ENCODE peak calls at places on chromosomes 3 and 15, in seven cellular contexts. A is KG1; U is stimulated activated CD4-positive, alpha-beta T cell treated with anti-CD3 and anti-CD28 coated beads, Interleukin-12 subunit alpha, Interleukin-12 subunit beta, amount 100 ng/mL, for 4 hours; W is CD4-positive, alpha-beta memory T cell; G is iPS-NIHi11; Z is stimulated activated CD8-positive, alpha-beta memory T cell treated with anti-CD3 and anti-CD28 coated beads, Interleukin-15, amount 100 ng/mL, for 1 hour; H is amygdala. T is an unnamed sample.

GRCh38 chr15:101115887-101116680 is 135.8 kb downstream of the CHSY1 start:
- DNase-seq in A (no peak), U (no peak), W (no peak), G (no peak), Z (no peak), H (peak; percentile 40), T (no peak)

GRCh38 chr3:39467394-39468107 is at the start of gene MOBP:
- DNase-seq in A (no peak), U (no peak), W (no peak), G (no peak), Z (no peak), H (no peak), T (no peak)

GRCh38 chr3:76679510-76679909 is 360.4 kb upstream of the ROBO2 start:
- DNase-seq in A (no peak), U (no peak), W (no peak), G (no peak), Z (no peak), H (no peak), T (no peak)

GRCh38 chr15:89672221-89673161 is 6.7 kb downstream of the PLIN1 start:
- DNase-seq in A (no peak), U (no peak), W (no peak), G (no peak), Z (no peak), H (peak; percentile 16), T (no peak)

GRCh38 chr3:49519266-49519665 is 35.0 kb upstream of the BSN start:
- DNase-seq in A (no peak), U (no peak), W (no peak), G (no peak), Z (no peak), H (peak; percentile 84), T (no peak)

GRCh38 chr3:60079076-60079475 is 1029.3 kb upstream of the CFAP20DC start:
- DNase-seq in A (no peak), U (peak; percentile 16), W (peak; percentile 24), G (peak; percentile 36), Z (no peak), H (no peak), T (no peak)

GRCh38 chr3:157840513-157840912 is 265.7 kb downstream of the SHOX2 start:
- DNase-seq in A (no peak), U (no peak), W (no peak), G (no peak), Z (no peak), H (no peak), T (no peak)

GRCh38 chr15:74497584-74497983 is 36.6 kb upstream of the UBL7 start:
- DNase-seq in A (no peak), U (no peak), W (no peak), G (no peak), Z (no peak), H (no peak), T (no peak)

GRCh38 chr3:113166719-113167492 is 44.5 kb upstream of the BOC start:
- DNase-seq in A (no peak), U (no peak), W (no peak), G (peak; percentile 48), Z (no peak), H (peak; percentile 49), T (no peak)

GRCh38 chr15:89893027-89893426 is 767 bp downstream of the AP3S2 start:
- DNase-seq in A (no peak), U (no peak), W (no peak), G (no peak), Z (no peak), H (no peak), T (peak; percentile 5)

GRCh38 chr3:114863848-114864247 is 283.2 kb downstream of the ZBTB20 start:
- DNase-seq in A (no peak), U (no peak), W (no peak), G (no peak), Z (no peak), H (no peak), T (peak; percentile 58)

GRCh38 chr3:152377184-152377570 is 108.4 kb downstream of the MBNL1 start:
- DNase-seq in A (no peak), U (no peak), W (no peak), G (no peak), Z (no peak), H (no peak), T (peak; percentile 45)

GRCh38 chr15:38818156-38818745 is 253.6 kb upstream of the RASGRP1 start:
- DNase-seq in A (no peak), U (no peak), W (no peak), G (peak; percentile 29), Z (no peak), H (peak; percentile 3), T (no peak)

GRCh38 chr15:89830622-89831021 is 16.0 kb upstream of the ANPEP start:
- DNase-seq in A (no peak), U (no peak), W (no peak), G (no peak), Z (no peak), H (no peak), T (no peak)

GRCh38 chr15:48759921-48760320 is 50.9 kb downstream of the CEP152 start:
- DNase-seq in A (no peak), U (no peak), W (no peak), G (peak; percentile 23), Z (no peak), H (no peak), T (no peak)

GRCh38 chr3:120203016-120203415 is 82.0 kb downstream of the GPR156 start:
- DNase-seq in A (no peak), U (no peak), W (no peak), G (no peak), Z (no peak), H (no peak), T (no peak)

GRCh38 chr3:166663194-166663593 is 716.9 kb downstream of the ZBBX start:
- DNase-seq in A (no peak), U (no peak), W (no peak), G (no peak), Z (no peak), H (no peak), T (no peak)

GRCh38 chr3:135922903-135923250 is 42.7 kb upstream of the PPP2R3A start:
- DNase-seq in A (no peak), U (no peak), W (no peak), G (no peak), Z (no peak), H (no peak), T (no peak)

GRCh38 chr3:5096368-5096767 is 25.7 kb upstream of the ARL8B start:
- DNase-seq in A (no peak), U (no peak), W (no peak), G (no peak), Z (no peak), H (no peak), T (no peak)

GRCh38 chr15:25850154-25851111 is 12.7 kb downstream of the ATP10A start:
- DNase-seq in A (peak; percentile 65), U (peak; percentile 64), W (peak; percentile 70), G (peak; percentile 74), Z (no peak), H (no peak), T (no peak)

GRCh38 chr15:49331951-49332350 is 91.1 kb upstream of the FGF7 start:
- DNase-seq in A (no peak), U (no peak), W (no peak), G (no peak), Z (no peak), H (no peak), T (no peak)

GRCh38 chr3:187941848-187942194 is 196.6 kb upstream of the BCL6 start:
- DNase-seq in A (no peak), U (no peak), W (no peak), G (no peak), Z (no peak), H (no peak), T (no peak)

GRCh38 chr3:55936549-55937052 is 449.5 kb upstream of the WNT5A start:
- DNase-seq in A (no peak), U (no peak), W (no peak), G (no peak), Z (no peak), H (no peak), T (no peak)